ENCODE peak calls at places on chromosomes 1 and 21, in nine cellular contexts. Y is A549, O is GM23338, W is GM12878, N is Panc1, C is HCT116, K is K562, J is SK-N-SH, U is HepG2. Z is an unnamed sample.

GRCh38 chr21:17537299-17537698 is 24.5 kb downstream of the CXADR start:
- DNase-seq in U (no peak), K (no peak), J (peak; percentile 34), O (no peak), C (no peak), W (no peak), Y (no peak), N (no peak), Z (no peak)

GRCh38 chr1:84297546-84298244 is 3.8 kb upstream of the SAMD13 start:
- DNase-seq in J (no peak), W (no peak), N (no peak), Y (no peak), U (no peak), K (no peak), C (no peak), O (no peak), Z (no peak)

GRCh38 chr21:28767523-28767922 is 225.2 kb downstream of the LTN1 start:
- DNase-seq in U (no peak), C (no peak), N (no peak), J (no peak), W (no peak), K (no peak), Y (no peak), O (no peak), Z (no peak)

GRCh38 chr21:33478182-33478581 is 1.6 kb downstream of the TMEM50B start:
- DNase-seq in K (no peak), U (no peak), C (no peak), J (no peak), N (no peak), O (no peak), W (no peak), Y (no peak), Z (no peak)

GRCh38 chr1:109918077-109918606 is 7.5 kb downstream of the CSF1 start:
- DNase-seq in J (no peak), W (no peak), U (no peak), C (no peak), Y (no peak), N (no peak), K (peak; percentile 95), O (peak; percentile 31), Z (no peak)

GRCh38 chr1:2546515-2547209 is 9.5 kb upstream of the TNFRSF14 start:
- DNase-seq in O (peak; percentile 93), N (no peak), C (peak; percentile 85), U (peak; percentile 75), K (peak; percentile 96), W (peak; percentile 82), J (peak; percentile 92), Y (peak; percentile 90), Z (peak; percentile 87)

GRCh38 chr1:150807257-150807637 is 813 bp downstream of the CTSK start:
- DNase-seq in K (no peak), W (no peak), J (no peak), U (no peak), N (no peak), O (no peak), C (no peak), Y (no peak), Z (peak; percentile 18)

GRCh38 chr1:58158006-58158405 is 388.5 kb downstream of the OMA1 start:
- DNase-seq in C (no peak), W (no peak), J (no peak), K (no peak), U (no peak), N (no peak), O (no peak), Y (no peak), Z (no peak)

GRCh38 chr21:40386981-40387380 is 460.0 kb downstream of the DSCAM start:
- DNase-seq in Y (no peak), U (no peak), W (no peak), O (no peak), J (no peak), C (no peak), N (no peak), K (no peak), Z (no peak)

GRCh38 chr1:39596163-39596562 is 19.6 kb upstream of the PABPC4 start:
- DNase-seq in O (no peak), N (no peak), C (no peak), W (no peak), K (no peak), U (no peak), Y (no peak), J (no peak), Z (no peak)

GRCh38 chr1:27284425-27285287 is 37.3 kb upstream of the TMEM222 start:
- DNase-seq in J (peak; percentile 84), W (peak; percentile 28), C (peak; percentile 45), U (peak; percentile 66), N (peak; percentile 52), K (peak; percentile 87), Y (peak; percentile 84), O (peak; percentile 96), Z (peak; percentile 88)

GRCh38 chr21:39109163-39109530 is 74.1 kb downstream of the PSMG1 start:
- DNase-seq in K (no peak), W (no peak), N (no peak), Y (no peak), C (no peak), U (no peak), O (no peak), J (no peak), Z (no peak)

GRCh38 chr1:19044975-19045831 is 88.7 kb upstream of the IFFO2 start:
- DNase-seq in J (peak; percentile 3), N (no peak), U (no peak), K (no peak), O (no peak), W (no peak), C (no peak), Y (no peak), Z (no peak)

GRCh38 chr1:245298781-245299180 is 144.0 kb downstream of the KIF26B start:
- DNase-seq in K (no peak), Y (no peak), N (no peak), U (no peak), O (no peak), C (no peak), W (no peak), J (peak; percentile 46), Z (no peak)

GRCh38 chr1:3170566-3171453 is 101.8 kb downstream of the PRDM16 start:
- DNase-seq in W (no peak), U (peak; percentile 40), O (no peak), N (no peak), Y (no peak), C (no peak), J (peak; percentile 89), K (peak; percentile 38), Z (no peak)

GRCh38 chr1:165828103-165828558 is 717 bp downstream of the UCK2 start:
- DNase-seq in U (peak; percentile 21), C (no peak), Y (peak; percentile 68), K (peak; percentile 82), O (peak; percentile 54), J (peak; percentile 83), N (no peak), W (no peak), Z (peak; percentile 68)
- TF ChIP-seq REST in U (no peak), C (no peak), Y (no peak), K (no peak), O (no peak), J (no peak), N (no peak), W (no peak), Z (peak; percentile 41)

GRCh38 chr1:235014756-235015155 is 113.9 kb downstream of the TOMM20 start:
- DNase-seq in K (no peak), C (no peak), Y (no peak), U (no peak), O (no peak), N (no peak), J (no peak), W (no peak), Z (no peak)

GRCh38 chr1:235013512-235013911 is 115.1 kb downstream of the TOMM20 start:
- DNase-seq in J (no peak), W (no peak), N (no peak), Y (no peak), U (no peak), O (no peak), C (no peak), K (no peak), Z (no peak)

GRCh38 chr1:235011599-235012435 is 116.8 kb downstream of the TOMM20 start:
- DNase-seq in Y (peak; percentile 75), U (no peak), N (no peak), O (no peak), W (peak; percentile 100), J (peak; percentile 39), C (peak; percentile 81), K (peak; percentile 75), Z (peak; percentile 99)

GRCh38 chr1:235011064-235011598 is 117.5 kb downstream of the TOMM20 start:
- DNase-seq in C (no peak), U (no peak), J (no peak), O (no peak), Y (no peak), N (no peak), W (peak; percentile 84), K (no peak), Z (no peak)

DNA sequence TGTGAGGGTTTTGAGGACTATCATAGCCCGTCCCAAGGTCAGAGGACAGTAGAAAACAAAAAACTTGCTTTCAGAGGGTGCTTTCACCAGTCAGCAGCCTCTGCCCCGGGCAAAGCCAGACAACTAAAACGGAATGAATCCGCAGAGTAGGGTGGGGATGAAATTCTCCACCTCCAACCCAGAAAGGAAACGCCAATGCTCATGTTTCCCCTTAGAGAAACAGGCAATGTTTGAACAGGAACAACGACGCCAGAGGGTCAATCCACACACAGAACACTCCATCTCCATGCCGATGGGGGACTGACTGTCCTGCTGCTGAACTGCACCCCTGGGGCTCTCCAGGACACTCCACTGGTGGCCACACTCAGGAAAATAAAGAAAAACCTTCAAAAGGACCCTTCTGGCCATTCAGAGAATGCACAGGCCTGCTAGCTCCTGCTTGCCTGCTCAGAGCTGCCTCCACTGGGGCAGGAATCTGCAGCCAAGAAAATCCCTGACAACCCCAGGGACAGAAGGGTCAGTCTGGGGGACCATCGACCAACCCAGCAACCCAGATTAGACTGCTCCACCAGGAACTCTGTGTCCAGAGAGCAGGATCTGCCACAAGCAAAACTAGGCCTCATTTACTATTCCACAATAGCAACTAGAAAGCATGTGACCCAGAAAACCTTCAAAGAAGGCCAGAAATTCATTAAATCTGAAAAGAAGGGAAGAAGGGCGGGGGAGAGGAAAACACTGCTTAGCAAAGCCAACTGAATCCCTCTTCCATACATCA is 116.0 kb downstream of the TOMM20 start:
- DNase-seq in C (no peak), K (no peak), W (no peak), O (no peak), J (no peak), U (no peak), N (no peak), Y (no peak), Z (no peak)
- TF ChIP-seq REST in C (no peak), K (no peak), W (no peak), O (no peak), J (no peak), U (no peak), N (no peak), Y (no peak), Z (no peak)

DNA sequence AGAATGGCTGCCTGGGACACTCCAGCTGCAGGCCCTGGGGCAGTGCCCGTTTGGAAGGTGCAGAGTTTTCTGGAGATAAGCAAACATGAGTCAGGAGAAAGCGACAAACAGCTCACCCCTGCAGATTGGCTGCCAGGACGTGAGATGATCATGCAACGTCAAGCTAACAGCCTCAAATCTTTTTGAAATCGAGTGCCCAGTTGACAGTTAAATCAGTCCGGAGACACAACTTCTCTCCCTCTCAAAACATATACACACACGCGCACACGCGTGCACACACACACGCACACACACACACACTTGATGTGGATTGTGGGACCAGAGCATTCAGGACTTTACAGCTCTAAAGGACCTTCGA is 49.4 kb downstream of the TENT5C start:
- DNase-seq in W (no peak), Y (peak; percentile 45), N (peak; percentile 27), C (no peak), J (peak; percentile 34), O (no peak), K (peak; percentile 70), U (no peak), Z (no peak)
- TF ChIP-seq REST in W (no peak), Y (no peak), N (no peak), C (no peak), J (no peak), O (no peak), K (no peak), U (no peak), Z (no peak)

GRCh38 chr1:221099747-221100146 is 220.5 kb downstream of the HLX start:
- DNase-seq in K (no peak), Y (no peak), N (no peak), J (no peak), U (no peak), O (no peak), C (no peak), W (no peak), Z (no peak)
- TF ChIP-seq REST in K (no peak), Y (no peak), N (no peak), J (no peak), U (no peak), O (no peak), C (no peak), W (no peak), Z (no peak)